ENCODE peak calls at places on chromosome 7, in four cellular contexts. X is amniotic stem cell, G is body of pancreas, Y is coronary artery. P is an unnamed sample.

GRCh38 chr7:84161398-84161797 is 33.2 kb downstream of the SEMA3A start:
- DNase-seq in G (no peak), X (no peak), Y (no peak), P (no peak)

GRCh38 chr7:101687791-101688182 is 58.7 kb upstream of the MYL10 start:
- DNase-seq in X (no peak), G (no peak), Y (no peak), P (no peak)

GRCh38 chr7:104791065-104791464 is 222.9 kb upstream of the KMT2E start:
- DNase-seq in X (no peak), G (peak; percentile 3), Y (no peak), P (no peak)

GRCh38 chr7:72309476-72309875 is 102.7 kb downstream of the CALN1 start:
- DNase-seq in G (no peak), Y (no peak), X (no peak), P (no peak)

GRCh38 chr7:102286237-102287081 is at the start of gene SH2B2:
- DNase-seq in X (peak; percentile 47), G (peak; percentile 79), Y (peak; percentile 82), P (peak; percentile 53)

GRCh38 chr7:32102432-32102851 is 32.2 kb upstream of the PDE1C start:
- DNase-seq in Y (no peak), G (no peak), X (no peak), P (no peak)

GRCh38 chr7:66953044-66953427 is 32.0 kb downstream of the TMEM248 start:
- DNase-seq in X (no peak), Y (no peak), G (no peak), P (no peak)

GRCh38 chr7:82049442-82049841 is 279.6 kb upstream of the HGF start:
- DNase-seq in X (no peak), G (no peak), Y (no peak), P (no peak)

GRCh38 chr7:159084069-159084801 is 60.4 kb downstream of the VIPR2 start:
- DNase-seq in X (no peak), Y (peak; percentile 55), G (no peak), P (no peak)

GRCh38 chr7:28296571-28297483 is 115.5 kb upstream of the CREB5 start:
- DNase-seq in G (no peak), X (peak; percentile 23), Y (no peak), P (peak; percentile 47)

GRCh38 chr7:5217851-5218331 is 27.9 kb downstream of the WIPI2 start:
- DNase-seq in Y (no peak), G (no peak), X (no peak), P (no peak)

GRCh38 chr7:44891791-44892190 is 6.5 kb upstream of the PURB start:
- DNase-seq in G (no peak), X (no peak), Y (no peak), P (no peak)